ENCODE peak calls at places on chromosomes 7 and 10, in seven cellular contexts. K, A, G, E, W, N and D are unnamed samples.

GRCh38 chr10:32004161-32004591 is 52.0 kb downstream of the KIF5B start:
- DNase-seq in K (no peak), N (peak), G (no peak), W (peak), A (no peak), E (no peak), D (peak)

GRCh38 chr7:158710651-158711102 is 6.1 kb upstream of the NCAPG2 start:
- DNase-seq in E (no peak), A (peak), K (no peak), W (no peak), N (no peak), G (no peak), D (no peak)

GRCh38 chr10:12708921-12709320 is 292.6 kb downstream of the CCDC3 start:
- DNase-seq in N (peak), A (no peak), W (no peak), K (no peak), G (no peak), E (no peak), D (peak)

GRCh38 chr10:6040205-6040604 is 22.0 kb downstream of the IL2RA start:
- DNase-seq in W (no peak), N (no peak), E (no peak), K (no peak), A (no peak), G (no peak), D (no peak)

GRCh38 chr7:41039386-41040315 is 663.2 kb downstream of the INHBA start:
- DNase-seq in G (no peak), W (no peak), E (no peak), N (no peak), K (no peak), A (no peak), D (no peak)

GRCh38 chr7:101398631-101399289 is 36.1 kb downstream of the COL26A1 start:
- DNase-seq in A (no peak), N (no peak), E (no peak), K (no peak), G (no peak), W (no peak), D (no peak)

GRCh38 chr7:143321734-143322133 is 5.8 kb downstream of the CLCN1 start:
- DNase-seq in K (no peak), A (no peak), N (peak), W (no peak), G (no peak), E (no peak), D (peak)

GRCh38 chr7:74289018-74289659 is at the start of gene CLIP2:
- DNase-seq in G (peak), W (peak), A (peak), N (peak), K (peak), E (peak), D (peak)

GRCh38 chr7:155188821-155189599 is 108.7 kb upstream of the INSIG1 start:
- DNase-seq in N (no peak), W (no peak), A (no peak), E (no peak), G (no peak), K (no peak), D (no peak)